ENCODE peak calls at places on chromosomes 1 and 21, in eight cellular contexts. O, N, Y, P, K, H, Q and U are unnamed samples.

GRCh38 chr1:201605385-201605747 is 66.4 kb downstream of the NAV1 start:
- DNase-seq in O (no peak), N (no peak), Y (no peak), P (no peak), K (no peak), H (no peak), Q (no peak), U (no peak)

GRCh38 chr1:159953866-159954515 is at the start of gene SLAMF9:
- DNase-seq in O (no peak), N (no peak), Y (no peak), P (peak), K (peak), H (peak), Q (no peak), U (peak)

GRCh38 chr21:46193829-46194373 is 9.6 kb upstream of the SPATC1L start:
- DNase-seq in O (no peak), N (no peak), Y (peak), P (peak), K (no peak), H (no peak), Q (no peak), U (no peak)

GRCh38 chr1:151680391-151680790 is 36.2 kb downstream of the CELF3 start:
- DNase-seq in O (no peak), N (no peak), Y (peak), P (no peak), K (peak), H (no peak), Q (no peak), U (peak)

GRCh38 chr1:180734366-180734765 is 102.5 kb downstream of the XPR1 start:
- DNase-seq in O (no peak), N (no peak), Y (no peak), P (no peak), K (no peak), H (no peak), Q (no peak), U (no peak)

GRCh38 chr1:182556279-182556678 is 32.8 kb downstream of the RNASEL start:
- DNase-seq in O (no peak), N (no peak), Y (no peak), P (no peak), K (no peak), H (no peak), Q (no peak), U (no peak)

GRCh38 chr1:70420320-70420719 is 9.3 kb downstream of the CTH start:
- DNase-seq in O (no peak), N (no peak), Y (no peak), P (no peak), K (no peak), H (no peak), Q (no peak), U (no peak)

GRCh38 chr1:34906756-34907155 is 22.7 kb downstream of the DLGAP3 start:
- DNase-seq in O (no peak), N (no peak), Y (no peak), P (no peak), K (no peak), H (no peak), Q (no peak), U (no peak)

GRCh38 chr1:17108786-17109185 is 10.5 kb downstream of the PADI2 start:
- DNase-seq in O (no peak), N (no peak), Y (no peak), P (no peak), K (no peak), H (peak), Q (no peak), U (no peak)

GRCh38 chr1:153985984-153986761 is at the start of gene RAB13:
- DNase-seq in O (no peak), N (peak), Y (peak), P (peak), K (peak), H (peak), Q (peak), U (peak)

GRCh38 chr1:73593379-73593778 is 604.6 kb downstream of the LRRIQ3 start:
- DNase-seq in O (no peak), N (no peak), Y (no peak), P (no peak), K (peak), H (peak), Q (no peak), U (peak)

GRCh38 chr1:204093421-204093717 is 20.5 kb downstream of the SOX13 start:
- DNase-seq in O (no peak), N (no peak), Y (no peak), P (no peak), K (peak), H (no peak), Q (no peak), U (no peak)

GRCh38 chr1:207181838-207182237 is 77.8 kb downstream of the C4BPA start:
- DNase-seq in O (no peak), N (no peak), Y (no peak), P (no peak), K (peak), H (peak), Q (no peak), U (no peak)

GRCh38 chr1:109762821-109763645 is 690 bp downstream of the EPS8L3 start:
- DNase-seq in O (no peak), N (peak), Y (no peak), P (peak), K (no peak), H (peak), Q (no peak), U (peak)

GRCh38 chr1:8351693-8352470 is 34.0 kb downstream of the SLC45A1 start:
- DNase-seq in O (peak), N (peak), Y (no peak), P (no peak), K (peak), H (no peak), Q (peak), U (no peak)

GRCh38 chr1:57546527-57546926 is 122.7 kb upstream of the DAB1 start:
- DNase-seq in O (no peak), N (no peak), Y (no peak), P (no peak), K (no peak), H (no peak), Q (no peak), U (no peak)

GRCh38 chr21:36699546-36700294 is 805 bp downstream of the SIM2 start:
- DNase-seq in O (no peak), N (no peak), Y (no peak), P (no peak), K (no peak), H (no peak), Q (peak), U (no peak)

GRCh38 chr1:157830887-157831286 is 10.7 kb downstream of the CD5L start:
- DNase-seq in O (no peak), N (no peak), Y (peak), P (no peak), K (no peak), H (no peak), Q (no peak), U (no peak)

GRCh38 chr1:53944469-53945182 is 873 bp downstream of the IFT25 start:
- DNase-seq in O (no peak), N (no peak), Y (no peak), P (no peak), K (no peak), H (no peak), Q (no peak), U (no peak)

GRCh38 chr1:88655145-88655544 is 28.9 kb upstream of the PKN2 start:
- DNase-seq in O (no peak), N (no peak), Y (no peak), P (no peak), K (no peak), H (no peak), Q (no peak), U (no peak)
- TF ChIP-seq CTCF in O (no peak), N (no peak), Y (no peak), P (no peak), K (no peak), H (no peak), Q (no peak), U (no peak)

GRCh38 chr1:166166701-166167394 is at the start of gene FAM78B:
- DNase-seq in O (peak), N (peak), Y (peak), P (peak), K (peak), H (peak), Q (peak), U (no peak)
- TF ChIP-seq CTCF in O (no peak), N (peak), Y (peak), P (peak), K (no peak), H (peak), Q (no peak), U (no peak)

GRCh38 chr1:246246430-246246829 is 260.6 kb downstream of the SMYD3 start:
- DNase-seq in O (no peak), N (no peak), Y (no peak), P (no peak), K (no peak), H (peak), Q (no peak), U (no peak)
- TF ChIP-seq CTCF in O (no peak), N (no peak), Y (no peak), P (no peak), K (no peak), H (no peak), Q (no peak), U (peak)

GRCh38 chr1:217525773-217526490 is 105.0 kb downstream of the GPATCH2 start:
- DNase-seq in O (no peak), N (no peak), Y (no peak), P (no peak), K (no peak), H (peak), Q (no peak), U (peak)

GRCh38 chr1:217526636-217527035 is 104.3 kb downstream of the GPATCH2 start:
- DNase-seq in O (no peak), N (no peak), Y (no peak), P (no peak), K (no peak), H (no peak), Q (no peak), U (no peak)

GRCh38 chr1:217524787-217525520 is 105.9 kb downstream of the GPATCH2 start:
- DNase-seq in O (no peak), N (no peak), Y (no peak), P (no peak), K (no peak), H (peak), Q (no peak), U (peak)

GRCh38 chr1:217521317-217521716 is 109.6 kb downstream of the GPATCH2 start:
- DNase-seq in O (no peak), N (no peak), Y (no peak), P (no peak), K (no peak), H (no peak), Q (no peak), U (no peak)

DNA sequence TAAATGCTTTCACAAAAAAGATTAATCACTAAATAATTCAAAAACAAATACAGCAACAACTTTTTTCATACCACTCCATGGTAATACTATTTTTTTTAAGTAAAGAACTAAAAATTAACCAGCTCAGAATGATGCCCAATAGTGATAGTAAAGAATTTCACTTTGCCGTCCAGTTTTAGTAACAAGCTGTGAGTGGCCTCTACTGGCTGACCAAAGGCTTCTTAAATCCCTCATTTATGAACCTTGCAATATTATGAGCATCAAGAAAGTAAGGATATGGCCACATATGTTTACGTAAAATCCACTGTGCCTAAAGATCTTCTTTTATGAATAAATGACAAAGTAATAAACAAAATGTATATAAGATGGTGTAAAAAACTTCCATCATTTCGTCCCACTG is 108.6 kb downstream of the GPATCH2 start:
- DNase-seq in O (no peak), N (no peak), Y (no peak), P (no peak), K (peak), H (no peak), Q (no peak), U (no peak)
- TF ChIP-seq CTCF in O (no peak), N (no peak), Y (no peak), P (no peak), K (no peak), H (no peak), Q (no peak), U (no peak)

DNA sequence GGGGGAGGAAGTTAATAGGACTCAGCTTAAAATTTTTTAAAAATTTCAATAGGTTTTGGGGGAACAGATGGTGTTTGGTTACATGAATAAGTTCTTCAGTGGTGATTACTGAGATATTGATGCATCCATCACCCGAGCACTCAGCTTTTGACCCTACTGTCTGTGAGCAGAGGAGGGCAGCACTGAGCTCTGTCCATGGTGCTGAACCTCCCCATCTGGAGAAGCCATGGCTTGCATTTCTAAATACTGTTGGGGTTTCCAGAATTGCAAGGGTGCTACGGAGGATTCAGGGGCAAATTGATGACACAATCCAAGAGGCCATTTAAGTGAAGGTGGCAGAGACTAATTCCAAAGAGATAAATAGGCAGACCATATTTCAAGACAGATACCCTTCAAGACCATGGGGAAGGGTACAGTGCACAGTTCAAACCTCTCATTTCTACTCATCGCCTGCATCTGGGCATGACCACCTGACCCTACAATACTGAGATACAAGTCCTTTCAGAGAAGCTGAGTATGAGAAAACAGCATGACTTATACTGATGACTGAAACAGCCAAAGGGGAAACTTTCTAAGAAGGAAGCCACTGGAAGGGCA is 17.2 kb downstream of the SYT2 start:
- DNase-seq in O (peak), N (peak), Y (peak), P (peak), K (peak), H (peak), Q (peak), U (peak)
- TF ChIP-seq CTCF in O (no peak), N (peak), Y (peak), P (peak), K (no peak), H (peak), Q (peak), U (peak)